ENCODE peak calls at places on chromosome 13, in nine cellular contexts. One of them, this sample, is unnamed.

GRCh38 chr13:114140909-114141255 is 8.5 kb upstream of the RASA3 start:
- DNase-seq in frontal cortex: no peak
- DNase-seq in caudate nucleus: no peak
- DNase-seq in CD8-positive, alpha-beta memory T cell: no peak
- DNase-seq in cardiac fibroblast: no peak
- DNase-seq in GM12865: peak
- DNase-seq in cerebellar cortex: no peak
- DNase-seq in heart left ventricle: peak
- DNase-seq in AG04450: no peak
- DNase-seq in this sample: no peak

GRCh38 chr13:100808848-100809247 is 134.3 kb upstream of the TMTC4 start:
- DNase-seq in frontal cortex: no peak
- DNase-seq in GM12865: no peak
- DNase-seq in caudate nucleus: no peak
- DNase-seq in heart left ventricle: no peak
- DNase-seq in CD8-positive, alpha-beta memory T cell: no peak
- DNase-seq in AG04450: no peak
- DNase-seq in cerebellar cortex: no peak
- DNase-seq in cardiac fibroblast: no peak
- DNase-seq in this sample: no peak

GRCh38 chr13:94020833-94021232 is 458.6 kb downstream of the DCT start:
- DNase-seq in frontal cortex: no peak
- DNase-seq in cerebellar cortex: no peak
- DNase-seq in AG04450: no peak
- DNase-seq in heart left ventricle: no peak
- DNase-seq in GM12865: no peak
- DNase-seq in caudate nucleus: no peak
- DNase-seq in CD8-positive, alpha-beta memory T cell: no peak
- DNase-seq in cardiac fibroblast: no peak
- DNase-seq in this sample: peak

GRCh38 chr13:109700176-109700575 is 86.2 kb downstream of the IRS2 start:
- DNase-seq in cerebellar cortex: no peak
- DNase-seq in caudate nucleus: no peak
- DNase-seq in GM12865: no peak
- DNase-seq in AG04450: no peak
- DNase-seq in heart left ventricle: peak
- DNase-seq in CD8-positive, alpha-beta memory T cell: no peak
- DNase-seq in frontal cortex: no peak
- DNase-seq in cardiac fibroblast: peak
- DNase-seq in this sample: peak

GRCh38 chr13:43061496-43062280 is 38.3 kb downstream of the DNAJC15 start:
- DNase-seq in cardiac fibroblast: no peak
- DNase-seq in heart left ventricle: no peak
- DNase-seq in cerebellar cortex: no peak
- DNase-seq in CD8-positive, alpha-beta memory T cell: no peak
- DNase-seq in GM12865: no peak
- DNase-seq in frontal cortex: no peak
- DNase-seq in caudate nucleus: no peak
- DNase-seq in AG04450: no peak
- DNase-seq in this sample: peak

GRCh38 chr13:102701331-102701730 is 6.5 kb upstream of the METTL21C start:
- DNase-seq in heart left ventricle: no peak
- DNase-seq in AG04450: no peak
- DNase-seq in CD8-positive, alpha-beta memory T cell: no peak
- DNase-seq in cardiac fibroblast: no peak
- DNase-seq in caudate nucleus: no peak
- DNase-seq in frontal cortex: no peak
- DNase-seq in GM12865: no peak
- DNase-seq in cerebellar cortex: no peak
- DNase-seq in this sample: no peak

GRCh38 chr13:67048084-67048792 is 181.9 kb downstream of the PCDH9 start:
- DNase-seq in AG04450: peak
- DNase-seq in frontal cortex: no peak
- DNase-seq in cardiac fibroblast: peak
- DNase-seq in cerebellar cortex: no peak
- DNase-seq in heart left ventricle: no peak
- DNase-seq in CD8-positive, alpha-beta memory T cell: no peak
- DNase-seq in GM12865: peak
- DNase-seq in caudate nucleus: no peak
- DNase-seq in this sample: peak

GRCh38 chr13:36998624-36999041 is 507 bp downstream of the ALG5 start:
- DNase-seq in GM12865: peak
- DNase-seq in CD8-positive, alpha-beta memory T cell: no peak
- DNase-seq in caudate nucleus: no peak
- DNase-seq in cerebellar cortex: no peak
- DNase-seq in frontal cortex: no peak
- DNase-seq in AG04450: no peak
- DNase-seq in cardiac fibroblast: no peak
- DNase-seq in heart left ventricle: no peak
- DNase-seq in this sample: no peak